ENCODE peak calls at places on chromosomes 6 and 20, in ten cellular contexts. D is heart right ventricle, F is NAMALWA, Z is left cardiac atrium, A is nephron progenitor cell, R is occipital lobe, N is dorsolateral prefrontal cortex, S is renal cortical epithelial cell, H is T-cell, X is hippocampal formation. V is an unnamed sample.

GRCh38 chr20:49482621-49483017 is at the start of gene KCNB1:
- DNase-seq in D (peak), F (peak), Z (peak), A (peak), R (no peak), N (no peak), S (no peak), H (peak), X (no peak), V (no peak)

GRCh38 chr6:39962831-39963230 is 28.6 kb upstream of the MOCS1 start:
- DNase-seq in D (no peak), F (no peak), Z (no peak), A (no peak), R (no peak), N (no peak), S (no peak), H (no peak), X (no peak), V (no peak)

GRCh38 chr6:131955192-131955591 is 4.0 kb upstream of the CCN2 start:
- DNase-seq in D (no peak), F (no peak), Z (no peak), A (no peak), R (no peak), N (no peak), S (no peak), H (no peak), X (no peak), V (no peak)

GRCh38 chr6:32854376-32855178 is 585 bp downstream of the PSMB9 start:
- DNase-seq in D (peak), F (peak), Z (peak), A (no peak), R (no peak), N (no peak), S (no peak), H (peak), X (peak), V (peak)

GRCh38 chr6:157267654-157268053 is 55.7 kb downstream of the TMEM242 start:
- DNase-seq in D (no peak), F (no peak), Z (no peak), A (no peak), R (no peak), N (no peak), S (no peak), H (no peak), X (no peak), V (no peak)

GRCh38 chr6:36926711-36927110 is 27.8 kb upstream of the PI16 start:
- DNase-seq in D (no peak), F (no peak), Z (no peak), A (no peak), R (no peak), N (no peak), S (no peak), H (no peak), X (no peak), V (no peak)

GRCh38 chr20:5031206-5031557 is 29.9 kb upstream of the SLC23A2 start:
- DNase-seq in D (no peak), F (no peak), Z (no peak), A (no peak), R (no peak), N (no peak), S (no peak), H (no peak), X (no peak), V (no peak)

GRCh38 chr20:62219101-62219991 is 732 bp downstream of the HRH3 start:
- DNase-seq in D (no peak), F (no peak), Z (no peak), A (no peak), R (no peak), N (no peak), S (no peak), H (no peak), X (no peak), V (no peak)